ENCODE peak calls at places on chromosomes 11 and 22, in seven cellular contexts. One of them, this sample, is unnamed.
A peak's percentile ranks its signal among the peaks of the same experiment; 100 is the strongest.

GRCh38 chr22:20149257-20150250 is 1.3 kb downstream of the CCDC188 start:
- DNase-seq in GM12865: no peak
- DNase-seq in fibroblast of pulmonary artery: no peak
- DNase-seq in kidney: no peak
- DNase-seq in astrocyte of the cerebellum: no peak
- DNase-seq in CD8-positive, alpha-beta T cell: no peak
- DNase-seq in adrenal gland: no peak
- DNase-seq in this sample: no peak

GRCh38 chr11:47991266-47991830 is 11.0 kb downstream of the PTPRJ start:
- DNase-seq in GM12865: peak; percentile 37
- DNase-seq in fibroblast of pulmonary artery: no peak
- DNase-seq in kidney: peak; percentile 83
- DNase-seq in astrocyte of the cerebellum: no peak
- DNase-seq in CD8-positive, alpha-beta T cell: peak; percentile 31
- DNase-seq in adrenal gland: no peak
- DNase-seq in this sample: no peak

GRCh38 chr11:14835491-14836105 is 56.4 kb downstream of the CYP2R1 start:
- DNase-seq in GM12865: no peak
- DNase-seq in fibroblast of pulmonary artery: no peak
- DNase-seq in kidney: no peak
- DNase-seq in astrocyte of the cerebellum: no peak
- DNase-seq in CD8-positive, alpha-beta T cell: no peak
- DNase-seq in adrenal gland: no peak
- DNase-seq in this sample: no peak

GRCh38 chr11:102617491-102618026 is 7.6 kb downstream of the MMP20 start:
- DNase-seq in GM12865: no peak
- DNase-seq in fibroblast of pulmonary artery: no peak
- DNase-seq in kidney: no peak
- DNase-seq in astrocyte of the cerebellum: no peak
- DNase-seq in CD8-positive, alpha-beta T cell: no peak
- DNase-seq in adrenal gland: no peak
- DNase-seq in this sample: no peak

GRCh38 chr11:9606799-9607510 is 33.5 kb downstream of the WEE1 start:
- DNase-seq in GM12865: no peak
- DNase-seq in fibroblast of pulmonary artery: no peak
- DNase-seq in kidney: no peak
- DNase-seq in astrocyte of the cerebellum: no peak
- DNase-seq in CD8-positive, alpha-beta T cell: no peak
- DNase-seq in adrenal gland: no peak
- DNase-seq in this sample: no peak

GRCh38 chr11:79973701-79974626 is 533.1 kb upstream of the TENM4 start:
- DNase-seq in GM12865: no peak
- DNase-seq in fibroblast of pulmonary artery: no peak
- DNase-seq in kidney: no peak
- DNase-seq in astrocyte of the cerebellum: no peak
- DNase-seq in CD8-positive, alpha-beta T cell: no peak
- DNase-seq in adrenal gland: peak; percentile 26
- DNase-seq in this sample: no peak

GRCh38 chr11:14409891-14410290 is 50.9 kb upstream of the RRAS2 start:
- DNase-seq in GM12865: no peak
- DNase-seq in fibroblast of pulmonary artery: no peak
- DNase-seq in kidney: no peak
- DNase-seq in astrocyte of the cerebellum: no peak
- DNase-seq in CD8-positive, alpha-beta T cell: no peak
- DNase-seq in adrenal gland: no peak
- DNase-seq in this sample: no peak

GRCh38 chr11:59776210-59777066 is 21.3 kb downstream of the STX3 start:
- DNase-seq in GM12865: no peak
- DNase-seq in fibroblast of pulmonary artery: peak; percentile 65
- DNase-seq in kidney: no peak
- DNase-seq in astrocyte of the cerebellum: peak; percentile 41
- DNase-seq in CD8-positive, alpha-beta T cell: no peak
- DNase-seq in adrenal gland: peak; percentile 54
- DNase-seq in this sample: peak; percentile 68

GRCh38 chr11:67438121-67438902 is 830 bp upstream of the PTPRCAP start:
- DNase-seq in GM12865: peak; percentile 85
- DNase-seq in fibroblast of pulmonary artery: no peak
- DNase-seq in kidney: peak; percentile 91
- DNase-seq in astrocyte of the cerebellum: no peak
- DNase-seq in CD8-positive, alpha-beta T cell: peak; percentile 81
- DNase-seq in adrenal gland: no peak
- DNase-seq in this sample: no peak

GRCh38 chr22:21816787-21817496 is 50.5 kb downstream of the MAPK1 start:
- DNase-seq in GM12865: peak; percentile 82
- DNase-seq in fibroblast of pulmonary artery: peak; percentile 97
- DNase-seq in kidney: no peak
- DNase-seq in astrocyte of the cerebellum: peak; percentile 86
- DNase-seq in CD8-positive, alpha-beta T cell: peak; percentile 35
- DNase-seq in adrenal gland: no peak
- DNase-seq in this sample: peak; percentile 93

GRCh38 chr11:10493041-10493663 is 38.1 kb downstream of the AMPD3 start:
- DNase-seq in GM12865: no peak
- DNase-seq in fibroblast of pulmonary artery: no peak
- DNase-seq in kidney: no peak
- DNase-seq in astrocyte of the cerebellum: no peak
- DNase-seq in CD8-positive, alpha-beta T cell: no peak
- DNase-seq in adrenal gland: peak; percentile 15
- DNase-seq in this sample: no peak

GRCh38 chr11:2853997-2854560 is 31.5 kb downstream of the CDKN1C start:
- DNase-seq in GM12865: no peak
- DNase-seq in fibroblast of pulmonary artery: no peak
- DNase-seq in kidney: no peak
- DNase-seq in astrocyte of the cerebellum: no peak
- DNase-seq in CD8-positive, alpha-beta T cell: no peak
- DNase-seq in adrenal gland: no peak
- DNase-seq in this sample: no peak

GRCh38 chr11:46888636-46889035 is 29.7 kb downstream of the LRP4 start:
- DNase-seq in GM12865: no peak
- DNase-seq in fibroblast of pulmonary artery: no peak
- DNase-seq in kidney: no peak
- DNase-seq in astrocyte of the cerebellum: no peak
- DNase-seq in CD8-positive, alpha-beta T cell: no peak
- DNase-seq in adrenal gland: no peak
- DNase-seq in this sample: no peak

GRCh38 chr22:37462426-37462825 is 23.8 kb downstream of the MFNG start:
- DNase-seq in GM12865: no peak
- DNase-seq in fibroblast of pulmonary artery: no peak
- DNase-seq in kidney: no peak
- DNase-seq in astrocyte of the cerebellum: no peak
- DNase-seq in CD8-positive, alpha-beta T cell: no peak
- DNase-seq in adrenal gland: no peak
- DNase-seq in this sample: no peak

GRCh38 chr22:40196628-40197027 is 18.9 kb downstream of the TNRC6B start:
- DNase-seq in GM12865: peak; percentile 29
- DNase-seq in fibroblast of pulmonary artery: peak; percentile 88
- DNase-seq in kidney: no peak
- DNase-seq in astrocyte of the cerebellum: peak; percentile 80
- DNase-seq in CD8-positive, alpha-beta T cell: no peak
- DNase-seq in adrenal gland: peak; percentile 50
- DNase-seq in this sample: peak; percentile 92

GRCh38 chr11:19821993-19822392 is 109.4 kb downstream of the NAV2 start:
- DNase-seq in GM12865: no peak
- DNase-seq in fibroblast of pulmonary artery: no peak
- DNase-seq in kidney: no peak
- DNase-seq in astrocyte of the cerebellum: no peak
- DNase-seq in CD8-positive, alpha-beta T cell: no peak
- DNase-seq in adrenal gland: no peak
- DNase-seq in this sample: no peak

GRCh38 chr11:11229691-11230090 is 123.4 kb downstream of the CSNK2A3 start:
- DNase-seq in GM12865: no peak
- DNase-seq in fibroblast of pulmonary artery: no peak
- DNase-seq in kidney: no peak
- DNase-seq in astrocyte of the cerebellum: no peak
- DNase-seq in CD8-positive, alpha-beta T cell: no peak
- DNase-seq in adrenal gland: no peak
- DNase-seq in this sample: no peak

GRCh38 chr11:35245786-35246185 is 106.8 kb downstream of the CD44 start:
- DNase-seq in GM12865: no peak
- DNase-seq in fibroblast of pulmonary artery: no peak
- DNase-seq in kidney: no peak
- DNase-seq in astrocyte of the cerebellum: no peak
- DNase-seq in CD8-positive, alpha-beta T cell: no peak
- DNase-seq in adrenal gland: no peak
- DNase-seq in this sample: no peak
- TF ChIP-seq CTCF in GM12865: no peak
- TF ChIP-seq CTCF in fibroblast of pulmonary artery: no peak
- TF ChIP-seq CTCF in kidney: no peak
- TF ChIP-seq CTCF in astrocyte of the cerebellum: no peak
- TF ChIP-seq CTCF in CD8-positive, alpha-beta T cell: no peak
- TF ChIP-seq CTCF in adrenal gland: no peak
- TF ChIP-seq CTCF in this sample: no peak

GRCh38 chr11:124717786-124718634 is 21.7 kb upstream of the NRGN start:
- DNase-seq in GM12865: no peak
- DNase-seq in fibroblast of pulmonary artery: peak; percentile 44
- DNase-seq in kidney: peak; percentile 71
- DNase-seq in astrocyte of the cerebellum: peak; percentile 20
- DNase-seq in CD8-positive, alpha-beta T cell: peak; percentile 33
- DNase-seq in adrenal gland: no peak
- DNase-seq in this sample: peak; percentile 52
- H3K4me3 ChIP-seq in GM12865: peak overlapping the region; percentile 22
- H3K4me3 ChIP-seq in fibroblast of pulmonary artery: peak overlapping the region; percentile 41
- H3K4me3 ChIP-seq in kidney: peak overlapping the region; percentile 22
- H3K4me3 ChIP-seq in astrocyte of the cerebellum: peak overlapping the region; percentile 38
- H3K4me3 ChIP-seq in CD8-positive, alpha-beta T cell: peak overlapping the region; percentile 31
- H3K4me3 ChIP-seq in adrenal gland: no peak overlapping the region
- H3K4me3 ChIP-seq in this sample: peak overlapping the region; percentile 35

GRCh38 chr22:49170053-49170452 is 657.6 kb downstream of the BRD1 start:
- DNase-seq in GM12865: no peak
- DNase-seq in fibroblast of pulmonary artery: no peak
- DNase-seq in kidney: no peak
- DNase-seq in astrocyte of the cerebellum: no peak
- DNase-seq in CD8-positive, alpha-beta T cell: no peak
- DNase-seq in adrenal gland: no peak
- DNase-seq in this sample: no peak
- TF ChIP-seq CTCF in GM12865: no peak
- TF ChIP-seq CTCF in fibroblast of pulmonary artery: no peak
- TF ChIP-seq CTCF in kidney: no peak
- TF ChIP-seq CTCF in astrocyte of the cerebellum: no peak
- TF ChIP-seq CTCF in CD8-positive, alpha-beta T cell: no peak
- TF ChIP-seq CTCF in adrenal gland: no peak
- TF ChIP-seq CTCF in this sample: no peak

GRCh38 chr22:42994276-42994916 is 20.6 kb downstream of the PACSIN2 start:
- DNase-seq in GM12865: no peak
- DNase-seq in fibroblast of pulmonary artery: no peak
- DNase-seq in kidney: no peak
- DNase-seq in astrocyte of the cerebellum: no peak
- DNase-seq in CD8-positive, alpha-beta T cell: no peak
- DNase-seq in adrenal gland: no peak
- DNase-seq in this sample: no peak

GRCh38 chr22:42991010-42991651 is 23.8 kb downstream of the PACSIN2 start:
- DNase-seq in GM12865: no peak
- DNase-seq in fibroblast of pulmonary artery: peak; percentile 67
- DNase-seq in kidney: no peak
- DNase-seq in astrocyte of the cerebellum: no peak
- DNase-seq in CD8-positive, alpha-beta T cell: no peak
- DNase-seq in adrenal gland: no peak
- DNase-seq in this sample: peak; percentile 88

GRCh38 chr22:42992092-42992491 is 22.9 kb downstream of the PACSIN2 start:
- DNase-seq in GM12865: no peak
- DNase-seq in fibroblast of pulmonary artery: no peak
- DNase-seq in kidney: no peak
- DNase-seq in astrocyte of the cerebellum: no peak
- DNase-seq in CD8-positive, alpha-beta T cell: no peak
- DNase-seq in adrenal gland: no peak
- DNase-seq in this sample: no peak

GRCh38 chr22:42993651-42994275 is 21.2 kb downstream of the PACSIN2 start:
- DNase-seq in GM12865: no peak
- DNase-seq in fibroblast of pulmonary artery: peak; percentile 63
- DNase-seq in kidney: no peak
- DNase-seq in astrocyte of the cerebellum: no peak
- DNase-seq in CD8-positive, alpha-beta T cell: no peak
- DNase-seq in adrenal gland: no peak
- DNase-seq in this sample: peak; percentile 48

GRCh38 chr22:42992886-42993479 is 22.0 kb downstream of the PACSIN2 start:
- DNase-seq in GM12865: no peak
- DNase-seq in fibroblast of pulmonary artery: no peak
- DNase-seq in kidney: no peak
- DNase-seq in astrocyte of the cerebellum: no peak
- DNase-seq in CD8-positive, alpha-beta T cell: no peak
- DNase-seq in adrenal gland: no peak
- DNase-seq in this sample: no peak
- H3K4me3 ChIP-seq in GM12865: no peak overlapping the region
- H3K4me3 ChIP-seq in fibroblast of pulmonary artery: no peak overlapping the region
- H3K4me3 ChIP-seq in kidney: no peak overlapping the region
- H3K4me3 ChIP-seq in astrocyte of the cerebellum: no peak overlapping the region
- H3K4me3 ChIP-seq in CD8-positive, alpha-beta T cell: no peak overlapping the region
- H3K4me3 ChIP-seq in adrenal gland: no peak overlapping the region
- H3K4me3 ChIP-seq in this sample: no peak overlapping the region

GRCh38 chr11:22787565-22788162 is 41.9 kb downstream of the SVIP start:
- DNase-seq in GM12865: peak; percentile 56
- DNase-seq in fibroblast of pulmonary artery: peak; percentile 78
- DNase-seq in kidney: no peak
- DNase-seq in astrocyte of the cerebellum: peak; percentile 32
- DNase-seq in CD8-positive, alpha-beta T cell: no peak
- DNase-seq in adrenal gland: peak; percentile 21
- DNase-seq in this sample: peak; percentile 45
- TF ChIP-seq CTCF in GM12865: peak; percentile 52
- TF ChIP-seq CTCF in fibroblast of pulmonary artery: peak; percentile 71
- TF ChIP-seq CTCF in kidney: peak; percentile 55
- TF ChIP-seq CTCF in astrocyte of the cerebellum: peak; percentile 61
- TF ChIP-seq CTCF in CD8-positive, alpha-beta T cell: peak; percentile 86
- TF ChIP-seq CTCF in adrenal gland: peak; percentile 75
- TF ChIP-seq CTCF in this sample: peak; percentile 62

DNA sequence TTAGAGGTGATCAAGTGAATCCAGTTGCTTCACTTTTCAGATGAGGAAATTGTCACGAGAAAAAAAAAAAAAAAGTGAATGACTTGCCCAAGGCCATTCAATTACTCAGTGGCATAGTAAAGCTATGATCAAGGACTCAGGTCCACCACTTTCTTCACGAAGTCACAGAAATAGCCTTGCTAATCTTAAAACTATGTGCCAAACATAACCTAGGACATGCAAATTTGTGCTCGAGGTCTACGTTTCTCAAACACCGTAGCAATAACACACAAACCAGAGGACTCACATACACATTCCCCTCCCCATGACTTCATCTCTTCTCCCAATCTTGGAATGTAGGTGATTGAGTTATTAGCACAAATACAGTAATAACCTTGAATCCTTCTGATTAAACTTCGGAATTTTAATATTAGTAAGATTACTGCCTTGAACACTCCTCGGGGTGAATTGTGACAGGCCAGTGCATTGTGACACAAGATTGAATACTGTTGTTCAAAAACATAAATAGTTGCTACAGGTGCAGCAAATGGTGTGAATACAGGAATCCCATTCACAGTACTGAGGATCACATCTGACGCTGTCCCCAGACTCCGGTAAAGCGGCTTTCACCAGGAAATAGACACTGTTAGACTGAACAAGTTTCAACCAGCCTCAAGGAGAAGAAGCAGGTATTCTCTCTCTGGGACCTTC is 3.8 kb downstream of the LGR4 start:
- DNase-seq in GM12865: no peak
- DNase-seq in fibroblast of pulmonary artery: no peak
- DNase-seq in kidney: no peak
- DNase-seq in astrocyte of the cerebellum: no peak
- DNase-seq in CD8-positive, alpha-beta T cell: no peak
- DNase-seq in adrenal gland: no peak
- DNase-seq in this sample: peak; percentile 44
- H3K4me3 ChIP-seq in GM12865: no peak overlapping the region
- H3K4me3 ChIP-seq in fibroblast of pulmonary artery: no peak overlapping the region
- H3K4me3 ChIP-seq in kidney: peak overlapping the region; percentile 69
- H3K4me3 ChIP-seq in astrocyte of the cerebellum: peak overlapping the region; percentile 88
- H3K4me3 ChIP-seq in CD8-positive, alpha-beta T cell: no peak overlapping the region
- H3K4me3 ChIP-seq in adrenal gland: no peak overlapping the region
- H3K4me3 ChIP-seq in this sample: no peak overlapping the region

This sample was measured in astrocyte of the spinal cord.